ENCODE peak calls at places on chromosomes 1 and 21, in nine cellular contexts. One of them, this sample, is unnamed.
A peak's percentile ranks its signal among the peaks of the same experiment; 100 is the strongest.

GRCh38 chr1:165355977-165356811 is at the start of gene LMX1A:
- DNase-seq in hepatocyte: peak; percentile 29
- DNase-seq in lower leg skin: no peak
- DNase-seq in GM12865: no peak
- DNase-seq in fibroblast of pulmonary artery: no peak
- DNase-seq in GM23248: peak; percentile 35
- DNase-seq in CD8-positive, alpha-beta memory T cell: no peak
- DNase-seq in MM.1S: no peak
- DNase-seq in body of pancreas: no peak
- DNase-seq in this sample: peak; percentile 24

GRCh38 chr1:209674957-209675566 is at the start of gene G0S2:
- DNase-seq in hepatocyte: peak; percentile 70
- DNase-seq in lower leg skin: no peak
- DNase-seq in GM12865: no peak
- DNase-seq in fibroblast of pulmonary artery: peak; percentile 78
- DNase-seq in GM23248: peak; percentile 64
- DNase-seq in CD8-positive, alpha-beta memory T cell: no peak
- DNase-seq in MM.1S: no peak
- DNase-seq in body of pancreas: peak; percentile 87
- DNase-seq in this sample: peak; percentile 80

GRCh38 chr1:234375672-234376071 is 2.4 kb downstream of the COA6 start:
- DNase-seq in hepatocyte: no peak
- DNase-seq in lower leg skin: no peak
- DNase-seq in GM12865: no peak
- DNase-seq in fibroblast of pulmonary artery: no peak
- DNase-seq in GM23248: no peak
- DNase-seq in CD8-positive, alpha-beta memory T cell: no peak
- DNase-seq in MM.1S: no peak
- DNase-seq in body of pancreas: no peak
- DNase-seq in this sample: no peak

GRCh38 chr1:29514361-29515187 is 278.3 kb downstream of the PTPRU start:
- DNase-seq in hepatocyte: no peak
- DNase-seq in lower leg skin: no peak
- DNase-seq in GM12865: no peak
- DNase-seq in fibroblast of pulmonary artery: no peak
- DNase-seq in GM23248: no peak
- DNase-seq in CD8-positive, alpha-beta memory T cell: no peak
- DNase-seq in MM.1S: no peak
- DNase-seq in body of pancreas: no peak
- DNase-seq in this sample: no peak

GRCh38 chr1:24018611-24019580 is 38.8 kb upstream of the SRSF10 start:
- DNase-seq in hepatocyte: peak; percentile 98
- DNase-seq in lower leg skin: peak; percentile 95
- DNase-seq in GM12865: no peak
- DNase-seq in fibroblast of pulmonary artery: peak; percentile 100
- DNase-seq in GM23248: peak; percentile 100
- DNase-seq in CD8-positive, alpha-beta memory T cell: no peak
- DNase-seq in MM.1S: no peak
- DNase-seq in body of pancreas: peak; percentile 99
- DNase-seq in this sample: peak; percentile 100

GRCh38 chr1:44808063-44808937 is at the start of gene BTBD19:
- DNase-seq in hepatocyte: peak; percentile 95
- DNase-seq in lower leg skin: peak; percentile 77
- DNase-seq in GM12865: no peak
- DNase-seq in fibroblast of pulmonary artery: peak; percentile 95
- DNase-seq in GM23248: peak; percentile 98
- DNase-seq in CD8-positive, alpha-beta memory T cell: peak; percentile 30
- DNase-seq in MM.1S: no peak
- DNase-seq in body of pancreas: peak; percentile 72
- DNase-seq in this sample: peak; percentile 94

GRCh38 chr1:46344481-46344880 is 3.9 kb downstream of the NSUN4 start:
- DNase-seq in hepatocyte: no peak
- DNase-seq in lower leg skin: no peak
- DNase-seq in GM12865: no peak
- DNase-seq in fibroblast of pulmonary artery: no peak
- DNase-seq in GM23248: no peak
- DNase-seq in CD8-positive, alpha-beta memory T cell: no peak
- DNase-seq in MM.1S: no peak
- DNase-seq in body of pancreas: no peak
- DNase-seq in this sample: no peak

GRCh38 chr1:71667224-71667623 is 586.4 kb upstream of the ZRANB2 start:
- DNase-seq in hepatocyte: no peak
- DNase-seq in lower leg skin: no peak
- DNase-seq in GM12865: no peak
- DNase-seq in fibroblast of pulmonary artery: peak; percentile 15
- DNase-seq in GM23248: peak; percentile 44
- DNase-seq in CD8-positive, alpha-beta memory T cell: no peak
- DNase-seq in MM.1S: no peak
- DNase-seq in body of pancreas: no peak
- DNase-seq in this sample: peak; percentile 57

GRCh38 chr1:221611930-221612777 is 129.7 kb downstream of the DUSP10 start:
- DNase-seq in hepatocyte: peak; percentile 76
- DNase-seq in lower leg skin: peak; percentile 80
- DNase-seq in GM12865: no peak
- DNase-seq in fibroblast of pulmonary artery: peak; percentile 91
- DNase-seq in GM23248: peak; percentile 93
- DNase-seq in CD8-positive, alpha-beta memory T cell: no peak
- DNase-seq in MM.1S: no peak
- DNase-seq in body of pancreas: peak; percentile 39
- DNase-seq in this sample: peak; percentile 90

GRCh38 chr1:234544094-234544579 is 65.2 kb upstream of the TARBP1 start:
- DNase-seq in hepatocyte: peak; percentile 93
- DNase-seq in lower leg skin: peak; percentile 81
- DNase-seq in GM12865: no peak
- DNase-seq in fibroblast of pulmonary artery: peak; percentile 99
- DNase-seq in GM23248: peak; percentile 96
- DNase-seq in CD8-positive, alpha-beta memory T cell: peak; percentile 60
- DNase-seq in MM.1S: no peak
- DNase-seq in body of pancreas: peak; percentile 75
- DNase-seq in this sample: peak; percentile 98

GRCh38 chr21:15895142-15896106 is 165.6 kb downstream of the USP25 start:
- DNase-seq in hepatocyte: no peak
- DNase-seq in lower leg skin: no peak
- DNase-seq in GM12865: no peak
- DNase-seq in fibroblast of pulmonary artery: peak; percentile 7
- DNase-seq in GM23248: peak; percentile 20
- DNase-seq in CD8-positive, alpha-beta memory T cell: no peak
- DNase-seq in MM.1S: no peak
- DNase-seq in body of pancreas: no peak
- DNase-seq in this sample: peak; percentile 54

GRCh38 chr1:33986389-33987095 is 122.7 kb downstream of the HMGB4 start:
- DNase-seq in hepatocyte: peak; percentile 77
- DNase-seq in lower leg skin: peak; percentile 58
- DNase-seq in GM12865: no peak
- DNase-seq in fibroblast of pulmonary artery: peak; percentile 10
- DNase-seq in GM23248: peak; percentile 95
- DNase-seq in CD8-positive, alpha-beta memory T cell: no peak
- DNase-seq in MM.1S: no peak
- DNase-seq in body of pancreas: peak; percentile 60
- DNase-seq in this sample: peak; percentile 91

GRCh38 chr1:155463865-155464264 is 98.7 kb downstream of the ASH1L start:
- DNase-seq in hepatocyte: peak; percentile 38
- DNase-seq in lower leg skin: no peak
- DNase-seq in GM12865: peak; percentile 23
- DNase-seq in fibroblast of pulmonary artery: peak; percentile 83
- DNase-seq in GM23248: peak; percentile 96
- DNase-seq in CD8-positive, alpha-beta memory T cell: no peak
- DNase-seq in MM.1S: no peak
- DNase-seq in body of pancreas: no peak
- DNase-seq in this sample: peak; percentile 95

GRCh38 chr1:215987092-215987855 is 420.2 kb downstream of the KCTD3 start:
- DNase-seq in hepatocyte: peak; percentile 8
- DNase-seq in lower leg skin: no peak
- DNase-seq in GM12865: no peak
- DNase-seq in fibroblast of pulmonary artery: no peak
- DNase-seq in GM23248: peak; percentile 11
- DNase-seq in CD8-positive, alpha-beta memory T cell: no peak
- DNase-seq in MM.1S: no peak
- DNase-seq in body of pancreas: no peak
- DNase-seq in this sample: no peak

GRCh38 chr21:42513151-42513984 is at the start of gene SLC37A1:
- DNase-seq in hepatocyte: peak; percentile 77
- DNase-seq in lower leg skin: no peak
- DNase-seq in GM12865: peak; percentile 56
- DNase-seq in fibroblast of pulmonary artery: no peak
- DNase-seq in GM23248: peak; percentile 36
- DNase-seq in CD8-positive, alpha-beta memory T cell: peak; percentile 47
- DNase-seq in MM.1S: peak; percentile 32
- DNase-seq in body of pancreas: no peak
- DNase-seq in this sample: no peak

GRCh38 chr1:211579434-211580302 is 707 bp upstream of the SLC30A1 start:
- DNase-seq in hepatocyte: peak; percentile 94
- DNase-seq in lower leg skin: peak; percentile 65
- DNase-seq in GM12865: no peak
- DNase-seq in fibroblast of pulmonary artery: peak; percentile 43
- DNase-seq in GM23248: peak; percentile 70
- DNase-seq in CD8-positive, alpha-beta memory T cell: no peak
- DNase-seq in MM.1S: peak; percentile 96
- DNase-seq in body of pancreas: peak; percentile 89
- DNase-seq in this sample: no peak

GRCh38 chr1:119880063-119880462 is 16.3 kb downstream of the ADAM30 start:
- DNase-seq in hepatocyte: no peak
- DNase-seq in lower leg skin: no peak
- DNase-seq in GM12865: no peak
- DNase-seq in fibroblast of pulmonary artery: no peak
- DNase-seq in GM23248: no peak
- DNase-seq in CD8-positive, alpha-beta memory T cell: no peak
- DNase-seq in MM.1S: no peak
- DNase-seq in body of pancreas: no peak
- DNase-seq in this sample: no peak
- H3K4me3 ChIP-seq in hepatocyte: no peak overlapping the region
- H3K4me3 ChIP-seq in lower leg skin: no peak overlapping the region
- H3K4me3 ChIP-seq in GM12865: no peak overlapping the region
- H3K4me3 ChIP-seq in fibroblast of pulmonary artery: no peak overlapping the region
- H3K4me3 ChIP-seq in GM23248: no peak overlapping the region
- H3K4me3 ChIP-seq in CD8-positive, alpha-beta memory T cell: no peak overlapping the region
- H3K4me3 ChIP-seq in MM.1S: no peak overlapping the region
- H3K4me3 ChIP-seq in body of pancreas: no peak overlapping the region
- H3K4me3 ChIP-seq in this sample: no peak overlapping the region

GRCh38 chr1:8421721-8422120 is 103.8 kb downstream of the SLC45A1 start:
- DNase-seq in hepatocyte: no peak
- DNase-seq in lower leg skin: no peak
- DNase-seq in GM12865: no peak
- DNase-seq in fibroblast of pulmonary artery: no peak
- DNase-seq in GM23248: peak; percentile 55
- DNase-seq in CD8-positive, alpha-beta memory T cell: no peak
- DNase-seq in MM.1S: no peak
- DNase-seq in body of pancreas: no peak
- DNase-seq in this sample: peak; percentile 48
- H3K4me3 ChIP-seq in hepatocyte: peak overlapping the region; percentile 75
- H3K4me3 ChIP-seq in lower leg skin: peak overlapping the region; percentile 8
- H3K4me3 ChIP-seq in GM12865: no peak overlapping the region
- H3K4me3 ChIP-seq in fibroblast of pulmonary artery: peak overlapping the region; percentile 83
- H3K4me3 ChIP-seq in GM23248: peak overlapping the region; percentile 85
- H3K4me3 ChIP-seq in CD8-positive, alpha-beta memory T cell: peak overlapping the region; percentile 93
- H3K4me3 ChIP-seq in MM.1S: no peak overlapping the region
- H3K4me3 ChIP-seq in body of pancreas: no peak overlapping the region
- H3K4me3 ChIP-seq in this sample: peak overlapping the region; percentile 88

DNA sequence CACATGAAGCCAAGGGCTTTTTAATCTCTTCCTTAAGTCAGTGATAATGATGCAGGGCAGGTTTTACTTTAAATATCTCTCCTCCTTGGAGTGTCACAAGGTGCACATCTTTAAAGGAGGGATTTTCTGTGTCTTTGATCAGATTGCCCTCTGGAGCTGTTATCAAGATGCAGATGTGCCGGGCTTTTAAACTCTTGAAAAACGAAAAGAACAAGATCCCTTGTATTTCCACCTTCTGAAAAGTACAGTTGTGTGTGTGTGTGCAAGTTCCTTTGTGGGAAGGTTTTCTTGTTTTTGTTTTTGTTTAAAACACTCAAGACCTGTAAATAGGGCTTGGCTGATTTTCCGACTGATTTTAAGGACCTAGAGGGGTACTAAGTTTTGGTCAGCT is 1.6 kb downstream of the MARK1 start:
- DNase-seq in hepatocyte: no peak
- DNase-seq in lower leg skin: no peak
- DNase-seq in GM12865: no peak
- DNase-seq in fibroblast of pulmonary artery: no peak
- DNase-seq in GM23248: no peak
- DNase-seq in CD8-positive, alpha-beta memory T cell: no peak
- DNase-seq in MM.1S: no peak
- DNase-seq in body of pancreas: no peak
- DNase-seq in this sample: no peak
- H3K4me3 ChIP-seq in hepatocyte: peak overlapping the region; percentile 88
- H3K4me3 ChIP-seq in lower leg skin: no peak overlapping the region
- H3K4me3 ChIP-seq in GM12865: peak overlapping the region; percentile 53
- H3K4me3 ChIP-seq in fibroblast of pulmonary artery: peak overlapping the region; percentile 66
- H3K4me3 ChIP-seq in GM23248: no peak overlapping the region
- H3K4me3 ChIP-seq in CD8-positive, alpha-beta memory T cell: no peak overlapping the region
- H3K4me3 ChIP-seq in MM.1S: peak overlapping the region; percentile 88
- H3K4me3 ChIP-seq in body of pancreas: no peak overlapping the region
- H3K4me3 ChIP-seq in this sample: no peak overlapping the region

DNA sequence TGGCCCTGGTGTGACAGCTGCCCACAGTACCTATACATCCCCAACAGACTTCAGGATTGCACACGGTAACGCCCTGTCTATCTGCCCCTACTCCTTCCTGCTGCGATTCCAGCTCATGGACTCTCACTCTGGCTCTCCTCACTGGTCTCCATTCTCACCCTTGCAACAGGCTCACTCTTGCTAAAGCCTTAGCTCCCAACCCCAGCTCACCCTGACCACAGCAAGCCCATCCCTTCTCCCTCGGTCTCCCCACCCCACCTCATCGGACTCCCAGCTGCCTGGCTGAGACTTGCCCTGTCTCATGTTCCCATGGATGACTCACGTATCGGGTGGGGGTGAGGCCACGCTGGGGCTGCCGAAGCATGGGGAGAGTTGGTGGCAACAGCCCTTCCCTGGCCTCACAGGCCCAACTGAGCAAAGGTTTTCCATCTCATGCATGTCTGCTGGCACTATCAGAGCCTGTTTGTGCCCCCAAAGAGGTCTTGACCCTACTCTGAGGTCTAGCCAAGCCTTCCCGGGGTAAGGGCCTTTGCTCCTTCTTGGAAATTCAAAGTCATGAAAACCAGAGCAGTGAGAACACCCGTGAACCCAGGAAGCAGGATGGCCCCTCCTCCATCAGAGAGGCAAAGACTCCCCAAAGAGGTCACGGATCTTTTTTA is 7.1 kb downstream of the PHLDA3 start:
- DNase-seq in hepatocyte: peak; percentile 91
- DNase-seq in lower leg skin: peak; percentile 90
- DNase-seq in GM12865: no peak
- DNase-seq in fibroblast of pulmonary artery: peak; percentile 98
- DNase-seq in GM23248: peak; percentile 99
- DNase-seq in CD8-positive, alpha-beta memory T cell: no peak
- DNase-seq in MM.1S: no peak
- DNase-seq in body of pancreas: peak; percentile 60
- DNase-seq in this sample: peak; percentile 98
- H3K4me3 ChIP-seq in hepatocyte: no peak overlapping the region
- H3K4me3 ChIP-seq in lower leg skin: no peak overlapping the region
- H3K4me3 ChIP-seq in GM12865: no peak overlapping the region
- H3K4me3 ChIP-seq in fibroblast of pulmonary artery: no peak overlapping the region
- H3K4me3 ChIP-seq in GM23248: peak overlapping the region; percentile 27
- H3K4me3 ChIP-seq in CD8-positive, alpha-beta memory T cell: no peak overlapping the region
- H3K4me3 ChIP-seq in MM.1S: no peak overlapping the region
- H3K4me3 ChIP-seq in body of pancreas: no peak overlapping the region
- H3K4me3 ChIP-seq in this sample: peak overlapping the region; percentile 26

GRCh38 chr1:103107696-103108524 is at the start of gene COL11A1:
- DNase-seq in hepatocyte: peak; percentile 20
- DNase-seq in lower leg skin: no peak
- DNase-seq in GM12865: no peak
- DNase-seq in fibroblast of pulmonary artery: no peak
- DNase-seq in GM23248: no peak
- DNase-seq in CD8-positive, alpha-beta memory T cell: no peak
- DNase-seq in MM.1S: no peak
- DNase-seq in body of pancreas: no peak
- DNase-seq in this sample: no peak
- H3K4me3 ChIP-seq in hepatocyte: peak within 1 kb of the TSS; percentile 74
- H3K4me3 ChIP-seq in lower leg skin: no peak within 1 kb of the TSS
- H3K4me3 ChIP-seq in GM12865: no peak within 1 kb of the TSS
- H3K4me3 ChIP-seq in fibroblast of pulmonary artery: peak within 1 kb of the TSS; percentile 59
- H3K4me3 ChIP-seq in GM23248: peak within 1 kb of the TSS; percentile 70
- H3K4me3 ChIP-seq in CD8-positive, alpha-beta memory T cell: no peak within 1 kb of the TSS
- H3K4me3 ChIP-seq in MM.1S: no peak within 1 kb of the TSS
- H3K4me3 ChIP-seq in body of pancreas: peak within 1 kb of the TSS; percentile 9
- H3K4me3 ChIP-seq in this sample: peak within 1 kb of the TSS; percentile 46

This sample was measured in fibroblast of the aortic adventitia.